ENCODE peak calls at places on chromosome 10, in seven cellular contexts. One of them, this sample, is unnamed.
A peak's percentile ranks its signal among the peaks of the same experiment; 100 is the strongest.

GRCh38 chr10:101292194-101293006 is 61.6 kb upstream of the BTRC start:
- DNase-seq in foreskin keratinocyte: no peak
- DNase-seq in colonic mucosa: no peak
- DNase-seq in neuronal stem cell: no peak
- DNase-seq in heart left ventricle: peak; percentile 39
- DNase-seq in cardiac muscle cell: no peak
- DNase-seq in adrenal gland: no peak
- DNase-seq in this sample: no peak

GRCh38 chr10:46033602-46034011 is 3.2 kb upstream of the NCOA4 start:
- DNase-seq in foreskin keratinocyte: peak; percentile 68
- DNase-seq in cardiac muscle cell: peak; percentile 88
- DNase-seq in neuronal stem cell: no peak
- DNase-seq in heart left ventricle: peak; percentile 27
- DNase-seq in colonic mucosa: no peak
- DNase-seq in adrenal gland: no peak
- DNase-seq in this sample: no peak

GRCh38 chr10:34102917-34103506 is 712.1 kb downstream of the PARD3 start:
- DNase-seq in foreskin keratinocyte: no peak
- DNase-seq in cardiac muscle cell: peak; percentile 82
- DNase-seq in heart left ventricle: no peak
- DNase-seq in colonic mucosa: no peak
- DNase-seq in adrenal gland: no peak
- DNase-seq in neuronal stem cell: no peak
- DNase-seq in this sample: no peak

GRCh38 chr10:47116445-47116844 is 183.6 kb upstream of the GDF10 start:
- DNase-seq in cardiac muscle cell: no peak
- DNase-seq in neuronal stem cell: no peak
- DNase-seq in foreskin keratinocyte: no peak
- DNase-seq in heart left ventricle: no peak
- DNase-seq in adrenal gland: no peak
- DNase-seq in colonic mucosa: no peak
- DNase-seq in this sample: no peak

GRCh38 chr10:49654036-49654693 is 25.3 kb upstream of the C10orf53 start:
- DNase-seq in colonic mucosa: no peak
- DNase-seq in adrenal gland: no peak
- DNase-seq in neuronal stem cell: no peak
- DNase-seq in foreskin keratinocyte: no peak
- DNase-seq in heart left ventricle: no peak
- DNase-seq in cardiac muscle cell: no peak
- DNase-seq in this sample: no peak

GRCh38 chr10:78684954-78685353 is 383.8 kb upstream of the ZMIZ1 start:
- DNase-seq in heart left ventricle: no peak
- DNase-seq in neuronal stem cell: no peak
- DNase-seq in adrenal gland: no peak
- DNase-seq in cardiac muscle cell: no peak
- DNase-seq in colonic mucosa: no peak
- DNase-seq in foreskin keratinocyte: no peak
- DNase-seq in this sample: no peak

GRCh38 chr10:97037365-97038361 is 148.1 kb downstream of the SLIT1 start:
- DNase-seq in adrenal gland: peak; percentile 85
- DNase-seq in colonic mucosa: peak; percentile 89
- DNase-seq in cardiac muscle cell: peak; percentile 84
- DNase-seq in neuronal stem cell: peak; percentile 82
- DNase-seq in heart left ventricle: peak; percentile 76
- DNase-seq in foreskin keratinocyte: peak; percentile 71
- DNase-seq in this sample: peak; percentile 77

GRCh38 chr10:130541090-130541489 is 404.9 kb downstream of the GLRX3 start:
- DNase-seq in heart left ventricle: no peak
- DNase-seq in foreskin keratinocyte: no peak
- DNase-seq in adrenal gland: no peak
- DNase-seq in colonic mucosa: no peak
- DNase-seq in neuronal stem cell: no peak
- DNase-seq in cardiac muscle cell: no peak
- DNase-seq in this sample: no peak

GRCh38 chr10:70921285-70921684 is 32.9 kb upstream of the PCBD1 start:
- DNase-seq in neuronal stem cell: no peak
- DNase-seq in foreskin keratinocyte: no peak
- DNase-seq in adrenal gland: no peak
- DNase-seq in heart left ventricle: no peak
- DNase-seq in colonic mucosa: no peak
- DNase-seq in cardiac muscle cell: peak; percentile 32
- DNase-seq in this sample: no peak

GRCh38 chr10:74199315-74199714 is 48.3 kb downstream of the ADK start:
- DNase-seq in cardiac muscle cell: no peak
- DNase-seq in colonic mucosa: no peak
- DNase-seq in heart left ventricle: no peak
- DNase-seq in adrenal gland: no peak
- DNase-seq in neuronal stem cell: no peak
- DNase-seq in foreskin keratinocyte: no peak
- DNase-seq in this sample: no peak

GRCh38 chr10:82813856-82814255 is 938.9 kb downstream of the NRG3 start:
- DNase-seq in foreskin keratinocyte: peak; percentile 42
- DNase-seq in heart left ventricle: no peak
- DNase-seq in adrenal gland: no peak
- DNase-seq in neuronal stem cell: no peak
- DNase-seq in colonic mucosa: no peak
- DNase-seq in cardiac muscle cell: no peak
- DNase-seq in this sample: no peak

GRCh38 chr10:132762267-132762666 is 23.7 kb downstream of the NKX6-2 start:
- DNase-seq in cardiac muscle cell: no peak
- DNase-seq in adrenal gland: no peak
- DNase-seq in heart left ventricle: no peak
- DNase-seq in colonic mucosa: no peak
- DNase-seq in neuronal stem cell: no peak
- DNase-seq in foreskin keratinocyte: no peak
- DNase-seq in this sample: no peak

GRCh38 chr10:43820663-43821062 is 172.0 kb upstream of the ZNF32 start:
- DNase-seq in neuronal stem cell: no peak
- DNase-seq in colonic mucosa: no peak
- DNase-seq in adrenal gland: no peak
- DNase-seq in heart left ventricle: no peak
- DNase-seq in foreskin keratinocyte: no peak
- DNase-seq in cardiac muscle cell: peak; percentile 57
- DNase-seq in this sample: no peak

GRCh38 chr10:585502-585901 is 104.0 kb downstream of the DIP2C start:
- DNase-seq in foreskin keratinocyte: no peak
- DNase-seq in cardiac muscle cell: no peak
- DNase-seq in adrenal gland: no peak
- DNase-seq in neuronal stem cell: no peak
- DNase-seq in colonic mucosa: no peak
- DNase-seq in heart left ventricle: no peak
- DNase-seq in this sample: no peak
- H3K27me3 ChIP-seq in foreskin keratinocyte: no peaks in the 10 kb centered on the region
- H3K27me3 ChIP-seq in cardiac muscle cell: no peaks in the 10 kb centered on the region
- H3K27me3 ChIP-seq in adrenal gland: no peaks in the 10 kb centered on the region
- H3K27me3 ChIP-seq in neuronal stem cell: no peaks in the 10 kb centered on the region
- H3K27me3 ChIP-seq in colonic mucosa: no peaks in the 10 kb centered on the region
- H3K27me3 ChIP-seq in heart left ventricle: no peaks in the 10 kb centered on the region
- H3K27me3 ChIP-seq in this sample: no peaks in the 10 kb centered on the region

DNA sequence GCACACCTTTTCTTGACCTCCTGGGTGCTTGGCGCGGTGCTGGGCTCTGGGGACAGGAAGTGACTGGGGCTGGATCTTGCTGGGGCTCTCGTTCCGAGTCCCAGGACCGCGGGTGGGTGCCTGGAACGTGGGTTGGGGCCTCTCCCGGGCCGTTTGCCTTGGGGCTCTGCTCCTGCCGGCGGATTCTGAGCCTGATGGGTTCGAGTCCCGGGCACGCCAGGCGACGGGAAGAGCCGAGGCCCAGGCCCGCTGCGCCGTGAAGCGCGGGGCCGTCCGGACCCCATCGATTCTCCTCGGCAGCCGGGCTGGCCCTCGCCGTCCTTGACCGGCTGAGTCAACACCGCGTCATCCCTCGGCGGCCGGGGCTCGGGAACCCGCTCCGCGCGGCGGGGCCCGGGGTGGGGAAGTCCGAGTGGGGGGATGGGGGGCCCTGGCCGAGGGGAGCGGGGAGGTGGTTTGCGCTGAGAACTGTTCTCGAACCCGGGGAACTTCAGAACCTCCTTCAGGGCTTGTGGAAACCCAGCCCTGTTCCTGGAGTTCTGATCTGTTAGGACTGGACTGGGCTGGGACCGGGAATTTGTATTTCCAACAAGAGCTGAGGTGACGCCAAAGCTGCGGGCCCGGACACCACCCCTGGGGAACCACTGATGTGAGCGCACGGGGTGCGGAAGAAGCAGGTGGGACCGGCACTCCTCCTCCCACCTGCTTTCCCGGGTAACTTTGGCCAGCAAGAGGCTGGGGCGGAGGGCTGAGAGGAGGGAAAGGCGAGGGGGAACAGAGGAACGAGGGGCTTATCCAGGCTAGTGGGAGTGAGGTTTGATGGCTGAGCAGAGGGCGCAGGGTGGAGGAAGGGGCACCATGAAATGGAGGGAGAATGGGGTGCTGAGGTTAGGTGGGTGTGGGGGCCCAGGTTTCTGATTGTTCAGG is 6.2 kb downstream of the HHEX start:
- DNase-seq in colonic mucosa: no peak
- DNase-seq in adrenal gland: peak; percentile 88
- DNase-seq in heart left ventricle: no peak
- DNase-seq in cardiac muscle cell: peak; percentile 59
- DNase-seq in foreskin keratinocyte: no peak
- DNase-seq in neuronal stem cell: peak; percentile 15
- DNase-seq in this sample: no peak
- H3K27me3 ChIP-seq in colonic mucosa: no peaks in the 10 kb centered on the region
- H3K27me3 ChIP-seq in adrenal gland: no peaks in the 10 kb centered on the region
- H3K27me3 ChIP-seq in heart left ventricle: peaks cover 22% of the 10 kb centered on the region
- H3K27me3 ChIP-seq in cardiac muscle cell: peaks cover 99% of the 10 kb centered on the region
- H3K27me3 ChIP-seq in foreskin keratinocyte: peaks cover 99% of the 10 kb centered on the region
- H3K27me3 ChIP-seq in neuronal stem cell: peaks cover 88% of the 10 kb centered on the region
- H3K27me3 ChIP-seq in this sample: no peaks in the 10 kb centered on the region

GRCh38 chr10:128853537-128853936 is 613.5 kb upstream of the MGMT start:
- DNase-seq in cardiac muscle cell: no peak
- DNase-seq in foreskin keratinocyte: no peak
- DNase-seq in heart left ventricle: no peak
- DNase-seq in adrenal gland: no peak
- DNase-seq in colonic mucosa: no peak
- DNase-seq in neuronal stem cell: no peak
- DNase-seq in this sample: no peak
- H3K27me3 ChIP-seq in cardiac muscle cell: no peaks in the 10 kb centered on the region
- H3K27me3 ChIP-seq in foreskin keratinocyte: no peaks in the 10 kb centered on the region
- H3K27me3 ChIP-seq in heart left ventricle: no peaks in the 10 kb centered on the region
- H3K27me3 ChIP-seq in adrenal gland: no peaks in the 10 kb centered on the region
- H3K27me3 ChIP-seq in colonic mucosa: no peaks in the 10 kb centered on the region
- H3K27me3 ChIP-seq in neuronal stem cell: no peaks in the 10 kb centered on the region
- H3K27me3 ChIP-seq in this sample: no peaks in the 10 kb centered on the region

GRCh38 chr10:53387546-53387945 is 615.0 kb upstream of the MBL2 start:
- DNase-seq in neuronal stem cell: no peak
- DNase-seq in colonic mucosa: no peak
- DNase-seq in adrenal gland: no peak
- DNase-seq in heart left ventricle: no peak
- DNase-seq in foreskin keratinocyte: no peak
- DNase-seq in cardiac muscle cell: no peak
- DNase-seq in this sample: no peak
- H3K27me3 ChIP-seq in neuronal stem cell: no peaks in the 10 kb centered on the region
- H3K27me3 ChIP-seq in colonic mucosa: no peaks in the 10 kb centered on the region
- H3K27me3 ChIP-seq in adrenal gland: no peaks in the 10 kb centered on the region
- H3K27me3 ChIP-seq in heart left ventricle: no peaks in the 10 kb centered on the region
- H3K27me3 ChIP-seq in foreskin keratinocyte: no peaks in the 10 kb centered on the region
- H3K27me3 ChIP-seq in cardiac muscle cell: no peaks in the 10 kb centered on the region
- H3K27me3 ChIP-seq in this sample: no peaks in the 10 kb centered on the region

GRCh38 chr10:36303896-36304295 is 661.8 kb upstream of the FZD8 start:
- DNase-seq in cardiac muscle cell: no peak
- DNase-seq in colonic mucosa: no peak
- DNase-seq in adrenal gland: no peak
- DNase-seq in heart left ventricle: no peak
- DNase-seq in neuronal stem cell: no peak
- DNase-seq in foreskin keratinocyte: peak; percentile 71
- DNase-seq in this sample: no peak
- H3K27me3 ChIP-seq in cardiac muscle cell: no peaks in the 10 kb centered on the region
- H3K27me3 ChIP-seq in colonic mucosa: no peaks in the 10 kb centered on the region
- H3K27me3 ChIP-seq in adrenal gland: no peaks in the 10 kb centered on the region
- H3K27me3 ChIP-seq in heart left ventricle: no peaks in the 10 kb centered on the region
- H3K27me3 ChIP-seq in neuronal stem cell: no peaks in the 10 kb centered on the region
- H3K27me3 ChIP-seq in foreskin keratinocyte: no peaks in the 10 kb centered on the region
- H3K27me3 ChIP-seq in this sample: no peaks in the 10 kb centered on the region

GRCh38 chr10:72090326-72090725 is 2.0 kb upstream of the SPOCK2 start:
- DNase-seq in heart left ventricle: no peak
- DNase-seq in neuronal stem cell: no peak
- DNase-seq in adrenal gland: no peak
- DNase-seq in foreskin keratinocyte: peak; percentile 59
- DNase-seq in cardiac muscle cell: no peak
- DNase-seq in colonic mucosa: no peak
- DNase-seq in this sample: no peak
- H3K27me3 ChIP-seq in heart left ventricle: peaks cover 10% of the 10 kb centered on the region
- H3K27me3 ChIP-seq in neuronal stem cell: peaks cover 43% of the 10 kb centered on the region
- H3K27me3 ChIP-seq in adrenal gland: no peaks in the 10 kb centered on the region
- H3K27me3 ChIP-seq in foreskin keratinocyte: peaks cover 41% of the 10 kb centered on the region
- H3K27me3 ChIP-seq in cardiac muscle cell: peaks cover 52% of the 10 kb centered on the region
- H3K27me3 ChIP-seq in colonic mucosa: peaks cover 23% of the 10 kb centered on the region
- H3K27me3 ChIP-seq in this sample: no peaks in the 10 kb centered on the region

This sample was measured in Peyer's patch.